ENCODE peak calls at places on chromosomes 3 and 15, in seven cellular contexts. G is H1, Y is HCT116, X is SK-N-SH, I is K562, O is HepG2, R is GM12878. B is an unnamed sample.

GRCh38 chr3:6779140-6779539 is 81.8 kb upstream of the GRM7 start:
- DNase-seq in G (no peak), Y (peak), X (no peak), I (peak), O (no peak), R (no peak), B (no peak)

GRCh38 chr15:69357773-69358765 is 56.1 kb upstream of the KIF23 start:
- DNase-seq in G (no peak), Y (peak), X (no peak), I (peak), O (peak), R (no peak), B (no peak)

GRCh38 chr3:39141211-39141995 is 12.0 kb downstream of the CSRNP1 start:
- DNase-seq in G (no peak), Y (no peak), X (peak), I (peak), O (no peak), R (no peak), B (peak)

GRCh38 chr15:26773917-26774316 is 1.1 kb upstream of the GABRB3 start:
- DNase-seq in G (no peak), Y (no peak), X (no peak), I (no peak), O (no peak), R (no peak), B (no peak)

GRCh38 chr3:54120657-54121403 is 1.5 kb upstream of the CACNA2D3 start:
- DNase-seq in G (no peak), Y (no peak), X (peak), I (no peak), O (no peak), R (no peak), B (no peak)

GRCh38 chr3:168165390-168166269 is 69.9 kb upstream of the GOLIM4 start:
- DNase-seq in G (no peak), Y (peak), X (peak), I (peak), O (peak), R (peak), B (peak)

GRCh38 chr3:64318001-64318400 is 92.7 kb upstream of the PRICKLE2 start:
- DNase-seq in G (no peak), Y (no peak), X (no peak), I (no peak), O (no peak), R (no peak), B (no peak)

GRCh38 chr15:81038975-81039607 is 38.4 kb downstream of the TLNRD1 start:
- DNase-seq in G (no peak), Y (no peak), X (no peak), I (no peak), O (peak), R (no peak), B (no peak)

GRCh38 chr3:79019137-79019923 is 748.5 kb downstream of the ROBO1 start:
- DNase-seq in G (peak), Y (no peak), X (peak), I (no peak), O (peak), R (no peak), B (peak)

GRCh38 chr3:66236281-66236680 is 15.5 kb downstream of the SLC25A26 start:
- DNase-seq in G (no peak), Y (peak), X (no peak), I (no peak), O (peak), R (no peak), B (no peak)

GRCh38 chr3:4744405-4745239 is 234.6 kb upstream of the BHLHE40 start:
- DNase-seq in G (no peak), Y (no peak), X (no peak), I (no peak), O (peak), R (no peak), B (peak)

GRCh38 chr15:76903251-76903681 is 1.9 kb downstream of the SCAPER start:
- DNase-seq in G (no peak), Y (peak), X (peak), I (no peak), O (peak), R (peak), B (no peak)

GRCh38 chr3:193800138-193801043 is 207.4 kb downstream of the OPA1 start:
- DNase-seq in G (no peak), Y (no peak), X (no peak), I (peak), O (no peak), R (no peak), B (no peak)

GRCh38 chr3:159169828-159170227 is 368.0 kb downstream of the MFSD1 start:
- DNase-seq in G (no peak), Y (no peak), X (no peak), I (no peak), O (peak), R (no peak), B (no peak)

GRCh38 chr3:170425491-170426239 is 7.0 kb downstream of the CLDN11 start:
- DNase-seq in G (no peak), Y (no peak), X (peak), I (peak), O (peak), R (no peak), B (no peak)

GRCh38 chr3:34212671-34213070 is 414.2 kb downstream of the PDCD6IP start:
- DNase-seq in G (no peak), Y (no peak), X (peak), I (no peak), O (no peak), R (no peak), B (peak)

GRCh38 chr3:71476950-71477349 is 106.6 kb downstream of the FOXP1 start:
- DNase-seq in G (no peak), Y (no peak), X (no peak), I (no peak), O (no peak), R (no peak), B (no peak)

GRCh38 chr3:32493437-32494414 is 8.9 kb downstream of the CMTM6 start:
- DNase-seq in G (no peak), Y (no peak), X (no peak), I (no peak), O (no peak), R (no peak), B (no peak)

GRCh38 chr15:40163657-40164416 is 3.0 kb downstream of the BUB1B start:
- DNase-seq in G (no peak), Y (no peak), X (no peak), I (no peak), O (no peak), R (no peak), B (no peak)

GRCh38 chr3:45486136-45486535 is 97.8 kb downstream of the LARS2 start:
- DNase-seq in G (no peak), Y (no peak), X (no peak), I (no peak), O (no peak), R (no peak), B (no peak)

GRCh38 chr15:43939070-43939469 is 112.3 kb downstream of the WDR76 start:
- DNase-seq in G (no peak), Y (peak), X (peak), I (peak), O (no peak), R (no peak), B (no peak)

GRCh38 chr15:57319919-57320542 is 56.3 kb upstream of the CGNL1 start:
- DNase-seq in G (no peak), Y (no peak), X (no peak), I (no peak), O (no peak), R (no peak), B (no peak)

GRCh38 chr3:129016366-129016724 is 15.2 kb downstream of the EFCC1 start:
- DNase-seq in G (no peak), Y (no peak), X (no peak), I (no peak), O (peak), R (no peak), B (no peak)

GRCh38 chr3:178231645-178232044 is 304.6 kb upstream of the KCNMB2 start:
- DNase-seq in G (no peak), Y (no peak), X (no peak), I (no peak), O (no peak), R (no peak), B (no peak)
- TF ChIP-seq JUND in G (no peak), Y (no peak), X (no peak), I (no peak), O (no peak), R (no peak), B (no peak)

DNA sequence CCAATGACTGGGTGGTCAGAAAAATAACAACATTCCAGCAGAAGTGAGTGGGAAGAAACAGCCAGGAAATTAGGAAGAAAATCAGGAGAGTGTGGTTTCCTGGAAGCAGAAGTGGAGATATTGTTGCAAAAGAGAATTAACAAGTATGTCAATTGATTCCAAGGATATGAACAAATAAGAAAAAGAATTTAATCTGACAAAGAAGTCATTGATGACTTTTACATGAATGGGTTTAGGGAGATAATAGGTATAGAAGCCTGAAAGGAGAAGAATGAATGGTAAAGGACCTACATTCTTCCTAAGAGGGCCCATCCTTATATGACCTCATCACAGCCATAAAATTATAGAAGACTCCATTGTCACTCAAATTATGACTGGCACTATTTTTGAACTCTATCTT is 1440.1 kb downstream of the OTOL1 start:
- DNase-seq in G (no peak), Y (no peak), X (no peak), I (no peak), O (no peak), R (no peak), B (no peak)
- TF ChIP-seq JUND in G (no peak), Y (no peak), X (no peak), I (no peak), O (no peak), R (no peak), B (no peak)

GRCh38 chr3:124034809-124035152 is 42.9 kb upstream of the ROPN1 start:
- DNase-seq in G (no peak), Y (no peak), X (no peak), I (no peak), O (no peak), R (no peak), B (no peak)
- TF ChIP-seq JUND in G (no peak), Y (no peak), X (no peak), I (no peak), O (no peak), R (no peak), B (no peak)

DNA sequence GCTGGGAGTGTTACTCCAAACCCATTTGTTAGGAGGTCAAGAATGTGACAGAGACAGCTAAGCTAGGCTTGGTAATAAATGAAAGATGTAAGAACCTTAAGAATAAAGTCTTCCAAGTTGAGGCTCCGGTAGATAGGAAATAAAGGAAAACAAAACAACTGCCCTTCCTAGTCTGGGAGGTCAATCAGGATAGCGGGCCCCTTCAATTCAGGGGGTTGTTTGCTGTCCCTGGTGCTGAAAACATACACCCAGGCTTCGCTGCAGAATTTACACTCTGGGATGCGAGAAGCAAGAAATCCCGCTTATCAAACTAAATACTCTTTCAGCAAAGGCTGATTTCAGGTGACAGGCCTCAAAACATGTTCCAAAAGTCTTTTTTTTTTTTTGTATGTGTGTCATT is 393.4 kb downstream of the NTRK3 start:
- DNase-seq in G (peak), Y (no peak), X (no peak), I (peak), O (no peak), R (no peak), B (peak)
- TF ChIP-seq JUND in G (no peak), Y (no peak), X (no peak), I (no peak), O (no peak), R (no peak), B (no peak)

DNA sequence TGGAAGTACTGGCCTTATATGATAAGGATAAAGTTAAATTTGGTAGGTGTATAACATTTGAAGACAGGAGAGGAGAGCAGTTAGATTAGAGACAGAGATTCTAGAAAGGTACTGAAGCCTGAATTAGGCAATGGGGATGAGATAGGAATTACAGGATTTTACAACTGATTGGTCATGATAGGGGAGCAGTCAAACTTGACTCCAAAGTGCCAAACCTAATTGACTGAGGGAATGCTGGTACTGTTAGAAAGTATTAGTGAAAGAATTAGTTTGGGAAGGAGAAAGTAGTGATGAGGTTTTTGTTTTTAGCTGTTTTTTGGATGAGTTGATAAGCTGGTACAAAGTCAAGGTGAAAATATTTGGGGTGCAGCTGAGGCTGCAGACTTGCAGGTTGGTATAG is 22.2 kb downstream of the TSC22D2 start:
- DNase-seq in G (no peak), Y (no peak), X (no peak), I (no peak), O (no peak), R (no peak), B (no peak)
- TF ChIP-seq JUND in G (no peak), Y (no peak), X (no peak), I (no peak), O (no peak), R (no peak), B (no peak)

GRCh38 chr15:73914145-73914544 is 12.1 kb upstream of the LOXL1 start:
- DNase-seq in G (no peak), Y (no peak), X (no peak), I (no peak), O (no peak), R (no peak), B (no peak)
- TF ChIP-seq JUND in G (no peak), Y (no peak), X (no peak), I (no peak), O (no peak), R (no peak), B (no peak)

GRCh38 chr3:47041114-47041513 is 61.6 kb downstream of the NBEAL2 start:
- DNase-seq in G (no peak), Y (no peak), X (no peak), I (no peak), O (no peak), R (no peak), B (no peak)
- TF ChIP-seq JUND in G (no peak), Y (no peak), X (no peak), I (no peak), O (no peak), R (no peak), B (no peak)

GRCh38 chr3:10247679-10248183 is 528 bp upstream of the TATDN2 start:
- DNase-seq in G (no peak), Y (no peak), X (no peak), I (no peak), O (no peak), R (no peak), B (no peak)
- TF ChIP-seq JUND in G (no peak), Y (no peak), X (no peak), I (no peak), O (no peak), R (no peak), B (no peak)